ENCODE peak calls at places on chromosomes 3 and 15, in five cellular contexts. One of them, this sample, is unnamed.

GRCh38 chr3:157491136-157491535 is 12.1 kb downstream of the VEPH1 start:
- DNase-seq in NCI-H1694 treated with DMSO at 0.1 percent for 48 hours: no peak
- DNase-seq in mesothelial cell of epicardium: no peak
- DNase-seq in NCI-H187 treated with DMSO at 0.1 percent for 48 hours: no peak
- DNase-seq in HEK293T: no peak
- DNase-seq in this sample: no peak

GRCh38 chr3:196604548-196604947 is 34.9 kb upstream of the NRROS start:
- DNase-seq in NCI-H1694 treated with DMSO at 0.1 percent for 48 hours: no peak
- DNase-seq in mesothelial cell of epicardium: no peak
- DNase-seq in NCI-H187 treated with DMSO at 0.1 percent for 48 hours: no peak
- DNase-seq in HEK293T: no peak
- DNase-seq in this sample: no peak

GRCh38 chr3:193207290-193207689 is 33.7 kb upstream of the PLAAT1 start:
- DNase-seq in NCI-H1694 treated with DMSO at 0.1 percent for 48 hours: no peak
- DNase-seq in mesothelial cell of epicardium: no peak
- DNase-seq in NCI-H187 treated with DMSO at 0.1 percent for 48 hours: no peak
- DNase-seq in HEK293T: no peak
- DNase-seq in this sample: no peak

GRCh38 chr15:99053380-99054024 is 45.9 kb upstream of the PGPEP1L start:
- DNase-seq in NCI-H1694 treated with DMSO at 0.1 percent for 48 hours: no peak
- DNase-seq in mesothelial cell of epicardium: no peak
- DNase-seq in NCI-H187 treated with DMSO at 0.1 percent for 48 hours: no peak
- DNase-seq in HEK293T: no peak
- DNase-seq in this sample: no peak

GRCh38 chr15:81303241-81304225 is 20.4 kb downstream of the STARD5 start:
- DNase-seq in NCI-H1694 treated with DMSO at 0.1 percent for 48 hours: no peak
- DNase-seq in mesothelial cell of epicardium: no peak
- DNase-seq in NCI-H187 treated with DMSO at 0.1 percent for 48 hours: no peak
- DNase-seq in HEK293T: no peak
- DNase-seq in this sample: no peak

GRCh38 chr3:148532774-148533173 is 164.9 kb upstream of the AGTR1 start:
- DNase-seq in NCI-H1694 treated with DMSO at 0.1 percent for 48 hours: no peak
- DNase-seq in mesothelial cell of epicardium: no peak
- DNase-seq in NCI-H187 treated with DMSO at 0.1 percent for 48 hours: no peak
- DNase-seq in HEK293T: no peak
- DNase-seq in this sample: no peak

GRCh38 chr3:141243295-141243707 is 11.7 kb downstream of the PXYLP1 start:
- DNase-seq in NCI-H1694 treated with DMSO at 0.1 percent for 48 hours: no peak
- DNase-seq in mesothelial cell of epicardium: no peak
- DNase-seq in NCI-H187 treated with DMSO at 0.1 percent for 48 hours: peak
- DNase-seq in HEK293T: peak
- DNase-seq in this sample: no peak

GRCh38 chr15:74179983-74180688 is 6.6 kb downstream of the ISLR start:
- DNase-seq in NCI-H1694 treated with DMSO at 0.1 percent for 48 hours: no peak
- DNase-seq in mesothelial cell of epicardium: no peak
- DNase-seq in NCI-H187 treated with DMSO at 0.1 percent for 48 hours: no peak
- DNase-seq in HEK293T: no peak
- DNase-seq in this sample: no peak

GRCh38 chr3:49019941-49020334 is 1.6 kb upstream of the DALRD3 start:
- DNase-seq in NCI-H1694 treated with DMSO at 0.1 percent for 48 hours: no peak
- DNase-seq in mesothelial cell of epicardium: no peak
- DNase-seq in NCI-H187 treated with DMSO at 0.1 percent for 48 hours: no peak
- DNase-seq in HEK293T: no peak
- DNase-seq in this sample: no peak

GRCh38 chr15:29942144-29942543 is 119.9 kb upstream of the TJP1 start:
- DNase-seq in NCI-H1694 treated with DMSO at 0.1 percent for 48 hours: no peak
- DNase-seq in mesothelial cell of epicardium: no peak
- DNase-seq in NCI-H187 treated with DMSO at 0.1 percent for 48 hours: no peak
- DNase-seq in HEK293T: no peak
- DNase-seq in this sample: no peak

GRCh38 chr3:112319516-112320276 is 13.3 kb upstream of the CD200 start:
- DNase-seq in NCI-H1694 treated with DMSO at 0.1 percent for 48 hours: no peak
- DNase-seq in mesothelial cell of epicardium: no peak
- DNase-seq in NCI-H187 treated with DMSO at 0.1 percent for 48 hours: no peak
- DNase-seq in HEK293T: no peak
- DNase-seq in this sample: no peak